ENCODE peak calls at places on chromosomes 13 and 19, in eight cellular contexts. E, D, J, C, O, K, R and F are unnamed samples.

GRCh38 chr13:31476266-31476665 is 263.1 kb upstream of the RXFP2 start:
- DNase-seq in E (no peak), D (no peak), O (no peak), J (no peak), R (no peak), C (no peak), K (no peak), F (no peak)

GRCh38 chr13:33184530-33184929 is 101.0 kb downstream of the STARD13 start:
- DNase-seq in E (no peak), C (no peak), R (no peak), O (no peak), K (no peak), J (no peak), D (no peak), F (no peak)

GRCh38 chr19:13026478-13026999 is 31.3 kb downstream of the NFIX start:
- DNase-seq in O (no peak), R (peak), E (no peak), D (peak), J (no peak), C (no peak), K (no peak), F (no peak)

GRCh38 chr13:107778094-107778493 is 437.2 kb downstream of the LIG4 start:
- DNase-seq in K (no peak), J (no peak), O (no peak), C (no peak), E (no peak), R (no peak), D (no peak), F (no peak)

GRCh38 chr19:44576843-44577565 is 36.4 kb upstream of the IGSF23 start:
- DNase-seq in E (no peak), J (no peak), D (peak), K (no peak), C (no peak), R (peak), O (peak), F (no peak)

GRCh38 chr13:19810996-19811881 is 28.5 kb upstream of the PSPC1 start:
- DNase-seq in D (no peak), R (no peak), E (no peak), C (no peak), J (no peak), O (no peak), K (no peak), F (no peak)

GRCh38 chr13:50829896-50830295 is 13.6 kb downstream of the DLEU7 start:
- DNase-seq in O (no peak), K (no peak), E (no peak), R (no peak), J (no peak), D (no peak), C (no peak), F (no peak)

GRCh38 chr19:19053508-19054314 is 10.1 kb upstream of the SLC25A42 start:
- DNase-seq in E (no peak), J (no peak), C (peak), D (peak), K (peak), R (peak), O (peak), F (peak)

GRCh38 chr19:35095667-35096368 is 19.8 kb upstream of the FXYD3 start:
- DNase-seq in E (no peak), D (no peak), C (no peak), R (no peak), K (no peak), O (no peak), J (no peak), F (no peak)

GRCh38 chr19:39167461-39168257 is 29.1 kb upstream of the NCCRP1 start:
- DNase-seq in R (peak), C (no peak), O (no peak), K (no peak), E (no peak), J (no peak), D (peak), F (peak)

GRCh38 chr19:46648961-46649960 is 11.7 kb downstream of the DACT3 start:
- DNase-seq in C (no peak), J (no peak), E (no peak), K (no peak), O (no peak), D (no peak), R (no peak), F (peak)

GRCh38 chr19:50720921-50721291 is 1.3 kb upstream of the SHANK1 start:
- DNase-seq in E (no peak), C (no peak), O (no peak), R (no peak), D (no peak), K (no peak), J (no peak), F (no peak)

GRCh38 chr13:113002206-113002821 is 33.3 kb downstream of the MCF2L start:
- DNase-seq in K (no peak), J (no peak), C (no peak), D (peak), R (no peak), O (no peak), E (no peak), F (no peak)

GRCh38 chr19:41587838-41588210 is 11.9 kb downstream of the CEACAM21 start:
- DNase-seq in K (no peak), O (no peak), C (no peak), J (peak), E (no peak), R (no peak), D (no peak), F (no peak)
- TF ChIP-seq EP300 in K (no peak), O (no peak), C (no peak), J (no peak), E (no peak), R (no peak), D (no peak), F (no peak)

DNA sequence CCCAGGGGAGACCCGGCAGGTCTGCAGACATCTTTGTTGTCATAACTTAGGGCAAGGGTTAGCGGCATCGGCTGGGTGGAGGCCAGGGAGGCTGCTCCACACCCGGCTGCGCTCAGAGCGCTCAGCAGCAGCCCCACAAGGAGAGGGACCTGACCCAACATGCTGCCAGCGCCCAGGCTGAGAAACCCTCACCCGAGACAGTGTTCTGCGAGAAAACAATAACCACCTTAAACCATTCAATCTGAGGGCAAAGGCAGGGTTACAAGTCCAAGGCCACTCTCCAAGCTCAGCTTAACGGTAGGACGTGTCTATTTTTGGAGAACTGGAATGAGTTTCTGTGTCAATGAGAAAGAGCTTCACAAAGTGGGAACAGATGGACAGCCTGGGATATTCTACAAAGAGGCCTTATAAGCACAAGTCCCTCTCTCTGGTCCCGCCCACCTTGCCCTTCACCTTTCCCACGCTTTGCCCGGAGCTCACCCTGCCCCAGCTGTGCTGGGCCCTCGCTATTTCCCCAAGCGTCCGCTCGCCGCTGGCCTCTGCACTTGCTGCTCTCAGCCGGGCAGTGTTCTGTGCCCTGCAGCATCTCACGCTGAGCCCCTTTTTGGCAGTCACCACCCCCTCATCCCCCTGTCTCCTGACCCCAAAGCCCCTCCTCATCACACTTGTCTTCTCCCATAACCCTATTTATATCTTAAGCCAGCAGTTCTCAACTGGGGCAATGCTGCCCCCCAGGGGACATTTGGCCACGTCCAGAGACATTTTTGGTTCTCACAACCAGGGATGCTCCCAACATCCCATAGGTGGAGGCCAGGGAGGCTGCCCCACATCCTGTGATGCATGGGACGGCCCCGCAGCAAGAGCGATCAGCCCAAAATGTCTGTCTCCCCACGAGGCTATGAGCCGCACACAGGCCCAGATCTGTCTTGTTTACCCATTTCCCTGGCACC is 17.6 kb downstream of the PPP1R12C start:
- DNase-seq in R (no peak), C (no peak), J (no peak), O (no peak), E (no peak), D (no peak), K (no peak), F (peak)
- TF ChIP-seq CTCF in R (no peak), C (no peak), J (peak), O (no peak), E (no peak), D (no peak), K (no peak), F (no peak)

GRCh38 chr13:114244637-114245036 is 9.9 kb downstream of the CDC16 start:
- DNase-seq in E (no peak), J (no peak), D (no peak), C (no peak), K (no peak), O (no peak), R (no peak), F (no peak)
- H3K27ac ChIP-seq in E (no peak), J (no peak), D (no peak), C (no peak), K (no peak), O (no peak), R (no peak), F (no peak)

DNA sequence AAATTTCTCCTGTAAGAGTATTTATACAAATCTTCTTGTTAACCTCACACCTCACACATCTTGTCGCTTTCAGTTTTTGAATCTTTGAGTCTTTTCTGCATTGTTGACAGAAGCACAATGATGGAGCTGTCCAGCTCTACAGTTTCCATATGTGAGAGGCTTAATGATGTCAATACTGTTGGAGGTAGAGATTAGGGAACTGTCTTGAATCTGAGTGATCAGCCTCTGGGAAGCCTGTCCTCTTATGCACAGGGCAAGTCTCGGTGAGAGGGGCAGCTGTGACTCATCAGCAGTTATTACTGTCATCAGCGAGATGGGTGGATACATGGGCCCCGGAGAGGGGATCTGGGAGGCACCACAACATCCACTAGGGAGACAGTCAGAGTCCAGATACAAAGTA is 4.6 kb upstream of the ITGBL1 start:
- DNase-seq in C (no peak), O (no peak), J (no peak), E (no peak), K (no peak), R (no peak), D (no peak), F (no peak)
- TF ChIP-seq EP300 in C (no peak), O (no peak), J (no peak), E (no peak), K (no peak), R (no peak), D (no peak), F (no peak)